ENCODE peak calls at places on chromosomes 3 and 15, in seven cellular contexts. Z, R, A, X, C, Q and H are unnamed samples.
A peak's percentile ranks its signal among the peaks of the same experiment; 100 is the strongest.

GRCh38 chr15:52496175-52496574 is 32.5 kb downstream of the MYO5A start:
- DNase-seq in Z (no peak), R (no peak), A (no peak), X (no peak), C (no peak), Q (no peak), H (no peak)

GRCh38 chr3:83321891-83322290 is 1560.4 kb upstream of the GBE1 start:
- DNase-seq in Z (no peak), R (no peak), A (no peak), X (no peak), C (no peak), Q (no peak), H (no peak)

GRCh38 chr15:74873756-74874424 is 725 bp upstream of the SCAMP2 start:
- DNase-seq in Z (no peak), R (no peak), A (no peak), X (peak; percentile 31), C (no peak), Q (no peak), H (no peak)

GRCh38 chr3:196144383-196145105 is 62.7 kb upstream of the TFRC start:
- DNase-seq in Z (no peak), R (peak; percentile 7), A (no peak), X (peak; percentile 88), C (no peak), Q (no peak), H (no peak)

GRCh38 chr3:171854649-171855305 is 11.6 kb downstream of the TMEM212 start:
- DNase-seq in Z (no peak), R (no peak), A (no peak), X (no peak), C (no peak), Q (no peak), H (no peak)

GRCh38 chr15:49215768-49216739 is 46.0 kb downstream of the GALK2 start:
- DNase-seq in Z (no peak), R (no peak), A (no peak), X (no peak), C (no peak), Q (no peak), H (no peak)

GRCh38 chr3:89227218-89227617 is 119.8 kb downstream of the EPHA3 start:
- DNase-seq in Z (no peak), R (no peak), A (no peak), X (no peak), C (no peak), Q (no peak), H (no peak)

GRCh38 chr3:72343078-72343477 is 505.2 kb downstream of the SHQ1 start:
- DNase-seq in Z (no peak), R (no peak), A (no peak), X (peak; percentile 59), C (no peak), Q (no peak), H (no peak)

GRCh38 chr15:58038426-58039106 is 26.9 kb downstream of the ALDH1A2 start:
- DNase-seq in Z (no peak), R (no peak), A (no peak), X (peak; percentile 45), C (no peak), Q (no peak), H (no peak)

GRCh38 chr3:40313975-40314860 is 4.7 kb downstream of the EIF1B start:
- DNase-seq in Z (no peak), R (no peak), A (no peak), X (no peak), C (no peak), Q (no peak), H (no peak)

GRCh38 chr3:141302364-141303141 is 65.8 kb upstream of the ZBTB38 start:
- DNase-seq in Z (no peak), R (no peak), A (no peak), X (peak; percentile 92), C (no peak), Q (no peak), H (no peak)

GRCh38 chr3:8490079-8490552 is 11.5 kb upstream of the LMCD1 start:
- DNase-seq in Z (no peak), R (no peak), A (no peak), X (peak; percentile 94), C (no peak), Q (no peak), H (no peak)

GRCh38 chr3:8964436-8965370 is 1.4 kb upstream of the RAD18 start:
- DNase-seq in Z (no peak), R (no peak), A (no peak), X (peak; percentile 94), C (no peak), Q (no peak), H (no peak)

GRCh38 chr3:132870596-132870995 is 148.4 kb upstream of the NPHP3 start:
- DNase-seq in Z (no peak), R (no peak), A (no peak), X (no peak), C (no peak), Q (no peak), H (no peak)

GRCh38 chr3:24502690-24503089 is 8.0 kb upstream of the THRB start:
- DNase-seq in Z (no peak), R (no peak), A (no peak), X (no peak), C (no peak), Q (no peak), H (no peak)

GRCh38 chr3:138943724-138944131 is 3.2 kb downstream of the FOXL2 start:
- DNase-seq in Z (no peak), R (no peak), A (no peak), X (no peak), C (no peak), Q (no peak), H (no peak)

GRCh38 chr3:33019981-33020380 is 68.5 kb downstream of the CCR4 start:
- DNase-seq in Z (no peak), R (no peak), A (no peak), X (no peak), C (no peak), Q (no peak), H (no peak)

GRCh38 chr15:89749951-89750559 is 994 bp downstream of the MESP1 start:
- DNase-seq in Z (no peak), R (no peak), A (no peak), X (no peak), C (no peak), Q (no peak), H (peak; percentile 5)

GRCh38 chr3:195441971-195442572 is 748 bp downstream of the ACAP2 start:
- DNase-seq in Z (peak; percentile 24), R (peak; percentile 44), A (peak; percentile 40), X (peak; percentile 70), C (peak; percentile 36), Q (peak; percentile 66), H (peak; percentile 52)

GRCh38 chr3:170296703-170297102 is 60.8 kb upstream of the SKIL start:
- DNase-seq in Z (no peak), R (no peak), A (no peak), X (no peak), C (no peak), Q (no peak), H (no peak)

GRCh38 chr15:75151214-75152128 is 50.2 kb upstream of the C15orf39 start:
- DNase-seq in Z (no peak), R (no peak), A (no peak), X (no peak), C (no peak), Q (no peak), H (no peak)

GRCh38 chr15:73530649-73531048 is 87.7 kb downstream of the REC114 start:
- DNase-seq in Z (no peak), R (no peak), A (no peak), X (no peak), C (no peak), Q (no peak), H (no peak)

GRCh38 chr3:43759297-43759782 is 68.6 kb downstream of the ABHD5 start:
- DNase-seq in Z (no peak), R (no peak), A (no peak), X (peak; percentile 95), C (no peak), Q (no peak), H (peak; percentile 45)

GRCh38 chr3:123766195-123767019 is 117.7 kb downstream of the MYLK start:
- DNase-seq in Z (no peak), R (no peak), A (no peak), X (no peak), C (no peak), Q (no peak), H (no peak)

GRCh38 chr15:28129261-28129848 is 30.2 kb upstream of the OCA2 start:
- DNase-seq in Z (no peak), R (no peak), A (no peak), X (no peak), C (no peak), Q (no peak), H (no peak)

GRCh38 chr3:30221622-30222021 is 384.8 kb upstream of the TGFBR2 start:
- DNase-seq in Z (no peak), R (no peak), A (no peak), X (peak; percentile 41), C (no peak), Q (no peak), H (no peak)

GRCh38 chr3:117409256-117409655 is 699.7 kb downstream of the TUSC7 start:
- DNase-seq in Z (no peak), R (no peak), A (no peak), X (no peak), C (no peak), Q (no peak), H (no peak)

GRCh38 chr3:183924543-183924942 is 39.9 kb upstream of the PARL start:
- DNase-seq in Z (no peak), R (no peak), A (no peak), X (no peak), C (no peak), Q (no peak), H (no peak)

GRCh38 chr3:66039590-66039887 is 821 bp upstream of the MAGI1 start:
- DNase-seq in Z (no peak), R (no peak), A (no peak), X (peak; percentile 67), C (no peak), Q (no peak), H (no peak)

GRCh38 chr3:34301313-34301712 is 502.9 kb downstream of the PDCD6IP start:
- DNase-seq in Z (no peak), R (no peak), A (no peak), X (no peak), C (no peak), Q (no peak), H (no peak)

GRCh38 chr15:52199271-52199670 is 8.1 kb upstream of the GNB5 start:
- DNase-seq in Z (no peak), R (no peak), A (no peak), X (no peak), C (no peak), Q (no peak), H (no peak)

GRCh38 chr15:71079208-71080044 is 35.8 kb upstream of the THSD4 start:
- DNase-seq in Z (no peak), R (no peak), A (no peak), X (peak; percentile 93), C (no peak), Q (no peak), H (no peak)

GRCh38 chr15:92226020-92226612 is 167.6 kb upstream of the ST8SIA2 start:
- DNase-seq in Z (no peak), R (no peak), A (no peak), X (peak; percentile 1), C (no peak), Q (no peak), H (peak; percentile 1)

GRCh38 chr3:129892486-129892856 is 1.0 kb downstream of the TMCC1 start:
- DNase-seq in Z (no peak), R (no peak), A (peak; percentile 6), X (no peak), C (no peak), Q (no peak), H (peak; percentile 2)

GRCh38 chr3:8239718-8240698 is 261.6 kb upstream of the LMCD1 start:
- DNase-seq in Z (peak; percentile 7), R (peak; percentile 21), A (no peak), X (peak; percentile 45), C (peak; percentile 4), Q (no peak), H (peak; percentile 1)

GRCh38 chr15:58957101-58957973 is 23.9 kb upstream of the SLTM start:
- DNase-seq in Z (peak; percentile 43), R (peak; percentile 54), A (peak; percentile 14), X (peak; percentile 80), C (peak; percentile 57), Q (peak; percentile 68), H (peak; percentile 41)

GRCh38 chr15:29853211-29853987 is 31.1 kb upstream of the TJP1 start:
- DNase-seq in Z (no peak), R (no peak), A (no peak), X (no peak), C (no peak), Q (no peak), H (no peak)